ENCODE peak calls at places on chromosome 5, in nine cellular contexts. F is stimulated activated naive CD4-positive, alpha-beta T cell; R is sciatic nerve; W is NCI-H748 treated with DMSO at 0.1 percent for 48 hours; X is endothelial cell; K is HT1080; J is astrocyte of the spinal cord; B is NCI-H1092; Z is AG08396. M is an unnamed sample.

GRCh38 chr5:107696071-107696470 is 25.3 kb upstream of the EFNA5 start:
- DNase-seq in F (no peak), R (no peak), W (no peak), X (no peak), K (no peak), J (no peak), B (no peak), Z (no peak), M (no peak)

GRCh38 chr5:1793966-1794895 is 5.4 kb downstream of the MRPL36 start:
- DNase-seq in F (no peak), R (no peak), W (no peak), X (no peak), K (peak), J (peak), B (no peak), Z (peak), M (no peak)

GRCh38 chr5:110469486-110469885 is 257.0 kb downstream of the TMEM232 start:
- DNase-seq in F (no peak), R (no peak), W (no peak), X (no peak), K (no peak), J (no peak), B (no peak), Z (no peak), M (no peak)

GRCh38 chr5:135890296-135890695 is 5.3 kb downstream of the IL9 start:
- DNase-seq in F (no peak), R (no peak), W (no peak), X (no peak), K (no peak), J (no peak), B (no peak), Z (no peak), M (no peak)

GRCh38 chr5:58394326-58394725 is 65.6 kb downstream of the PLK2 start:
- DNase-seq in F (no peak), R (no peak), W (no peak), X (no peak), K (no peak), J (no peak), B (no peak), Z (no peak), M (no peak)

GRCh38 chr5:74355041-74355440 is 285.5 kb downstream of the ENC1 start:
- DNase-seq in F (no peak), R (no peak), W (no peak), X (no peak), K (no peak), J (no peak), B (no peak), Z (no peak), M (no peak)

GRCh38 chr5:134026521-134027202 is 21.9 kb upstream of the VDAC1 start:
- DNase-seq in F (peak), R (no peak), W (peak), X (peak), K (peak), J (peak), B (peak), Z (peak), M (peak)

GRCh38 chr5:98102926-98103325 is 670.5 kb upstream of the RGMB start:
- DNase-seq in F (no peak), R (no peak), W (no peak), X (no peak), K (no peak), J (no peak), B (no peak), Z (no peak), M (no peak)

GRCh38 chr5:1156033-1156753 is 44.3 kb upstream of the SLC12A7 start:
- DNase-seq in F (no peak), R (no peak), W (no peak), X (no peak), K (no peak), J (no peak), B (no peak), Z (no peak), M (no peak)

GRCh38 chr5:71483355-71483754 is 27.9 kb downstream of the BDP1 start:
- DNase-seq in F (no peak), R (no peak), W (no peak), X (no peak), K (peak), J (peak), B (no peak), Z (peak), M (no peak)

GRCh38 chr5:31047621-31048020 is 145.9 kb upstream of the CDH6 start:
- DNase-seq in F (no peak), R (no peak), W (peak), X (no peak), K (no peak), J (no peak), B (no peak), Z (no peak), M (no peak)

GRCh38 chr5:35828092-35828598 is 28.5 kb upstream of the IL7R start:
- DNase-seq in F (no peak), R (no peak), W (no peak), X (no peak), K (no peak), J (no peak), B (no peak), Z (no peak), M (no peak)

GRCh38 chr5:177319913-177320588 is 8.4 kb upstream of the MXD3 start:
- DNase-seq in F (no peak), R (no peak), W (no peak), X (no peak), K (no peak), J (no peak), B (no peak), Z (no peak), M (no peak)

GRCh38 chr5:58056546-58056945 is 403.3 kb downstream of the PLK2 start:
- DNase-seq in F (no peak), R (no peak), W (no peak), X (no peak), K (no peak), J (peak), B (no peak), Z (peak), M (no peak)

GRCh38 chr5:134874831-134875655 is 872 bp downstream of the TXNDC15 start:
- DNase-seq in F (no peak), R (peak), W (peak), X (peak), K (peak), J (peak), B (peak), Z (peak), M (peak)

GRCh38 chr5:17261075-17261474 is 43.6 kb downstream of the BASP1 start:
- DNase-seq in F (no peak), R (no peak), W (no peak), X (no peak), K (no peak), J (no peak), B (no peak), Z (no peak), M (no peak)

GRCh38 chr5:6333182-6333905 is 45.0 kb downstream of the MED10 start:
- DNase-seq in F (no peak), R (no peak), W (no peak), X (no peak), K (no peak), J (no peak), B (no peak), Z (no peak), M (no peak)

GRCh38 chr5:6649186-6649585 is 15.9 kb downstream of the SRD5A1 start:
- DNase-seq in F (no peak), R (no peak), W (no peak), X (no peak), K (no peak), J (no peak), B (no peak), Z (no peak), M (no peak)

GRCh38 chr5:171312129-171312819 is 3.2 kb downstream of the TLX3 start:
- DNase-seq in F (no peak), R (no peak), W (no peak), X (no peak), K (no peak), J (peak), B (no peak), Z (no peak), M (no peak)

GRCh38 chr5:43996221-43996620 is 393.0 kb downstream of the FGF10 start:
- DNase-seq in F (no peak), R (no peak), W (no peak), X (no peak), K (no peak), J (no peak), B (no peak), Z (no peak), M (no peak)

GRCh38 chr5:32044904-32045303 is 129.2 kb downstream of the GOLPH3 start:
- DNase-seq in F (no peak), R (no peak), W (no peak), X (no peak), K (peak), J (peak), B (no peak), Z (peak), M (no peak)

GRCh38 chr5:43601454-43602260 is 1.3 kb upstream of the NNT start:
- DNase-seq in F (no peak), R (no peak), W (peak), X (no peak), K (peak), J (peak), B (peak), Z (peak), M (peak)

GRCh38 chr5:67082941-67083340 is 113.7 kb downstream of the CD180 start:
- DNase-seq in F (no peak), R (no peak), W (no peak), X (no peak), K (no peak), J (no peak), B (no peak), Z (no peak), M (no peak)